ENCODE peak calls at places on chromosomes 5 and 9, in six cellular contexts. O is ascending aorta, Z is fibroblast of pulmonary artery, J is kidney epithelial cell, A is Panc1, S is bronchial epithelial cell. U is an unnamed sample.

GRCh38 chr5:8633706-8634105 is 764.8 kb downstream of the MTRR start:
- DNase-seq in A (no peak), Z (peak; percentile 66), O (no peak), S (no peak), J (peak; percentile 63), U (no peak)

GRCh38 chr5:142532416-142533176 is 153.3 kb downstream of the FGF1 start:
- DNase-seq in Z (no peak), S (no peak), J (no peak), A (no peak), O (no peak), U (no peak)

GRCh38 chr9:71079451-71079850 is 42.0 kb downstream of the TRPM3 start:
- DNase-seq in J (no peak), A (no peak), S (peak; percentile 51), Z (peak; percentile 16), O (no peak), U (peak; percentile 23)

GRCh38 chr9:37371565-37372464 is 50.7 kb upstream of the GRHPR start:
- DNase-seq in A (no peak), J (no peak), S (no peak), O (no peak), Z (peak; percentile 67), U (peak; percentile 38)

GRCh38 chr5:126865299-126865698 is 88.4 kb downstream of the LMNB1 start:
- DNase-seq in O (no peak), Z (peak; percentile 66), A (no peak), S (peak; percentile 50), J (no peak), U (peak; percentile 60)

GRCh38 chr9:90943341-90943740 is 141.7 kb downstream of the SYK start:
- DNase-seq in O (no peak), Z (no peak), J (no peak), A (no peak), S (peak; percentile 94), U (no peak)

GRCh38 chr5:34598177-34598794 is 57.8 kb upstream of the RAI14 start:
- DNase-seq in J (peak; percentile 87), S (peak; percentile 98), O (no peak), Z (peak; percentile 88), A (peak; percentile 83), U (peak; percentile 77)

GRCh38 chr5:113433071-113433470 is 1.7 kb downstream of the TSSK1B start:
- DNase-seq in A (no peak), J (no peak), S (no peak), Z (no peak), O (no peak), U (no peak)

GRCh38 chr5:38483788-38484398 is 72.6 kb downstream of the LIFR start:
- DNase-seq in O (no peak), J (no peak), A (no peak), Z (no peak), S (no peak), U (no peak)

GRCh38 chr9:15377625-15378252 is 44.9 kb upstream of the SNAPC3 start:
- DNase-seq in A (no peak), S (peak; percentile 4), O (no peak), Z (peak; percentile 16), J (no peak), U (no peak)

GRCh38 chr9:4080889-4081548 is 218.8 kb downstream of the GLIS3 start:
- DNase-seq in S (no peak), J (no peak), O (no peak), Z (no peak), A (no peak), U (no peak)

GRCh38 chr9:5671711-5672353 is 42.9 kb downstream of the RIC1 start:
- DNase-seq in S (peak; percentile 8), J (peak; percentile 12), Z (no peak), A (no peak), O (no peak), U (no peak)

GRCh38 chr9:83472221-83472665 is 66.0 kb downstream of the FRMD3 start:
- DNase-seq in J (no peak), S (peak; percentile 74), O (no peak), A (no peak), Z (peak; percentile 46), U (no peak)

GRCh38 chr5:75566710-75567309 is 44.4 kb upstream of the ANKDD1B start:
- DNase-seq in Z (peak; percentile 96), A (peak; percentile 86), O (no peak), S (peak; percentile 95), J (peak; percentile 80), U (peak; percentile 87)

GRCh38 chr5:92838253-92838652 is 742.8 kb downstream of the NR2F1-AS1 start:
- DNase-seq in A (no peak), O (no peak), Z (peak; percentile 14), S (peak; percentile 57), J (no peak), U (no peak)

GRCh38 chr9:97553841-97554240 is 52.4 kb downstream of the TMOD1 start:
- DNase-seq in J (no peak), O (no peak), Z (no peak), S (no peak), A (no peak), U (no peak)
- TF ChIP-seq CTCF in J (no peak), O (no peak), Z (no peak), S (no peak), A (no peak), U (no peak)

GRCh38 chr9:120935383-120935857 is 8.8 kb upstream of the TRAF1 start:
- DNase-seq in S (peak; percentile 99), Z (peak; percentile 98), J (peak; percentile 76), A (no peak), O (peak; percentile 99), U (peak; percentile 71)

GRCh38 chr9:120936764-120937122 is 10.1 kb upstream of the TRAF1 start:
- DNase-seq in S (no peak), O (no peak), A (no peak), Z (no peak), J (no peak), U (no peak)

GRCh38 chr9:120937596-120937995 is 11.0 kb upstream of the TRAF1 start:
- DNase-seq in O (no peak), Z (peak; percentile 55), S (no peak), A (no peak), J (no peak), U (no peak)

GRCh38 chr9:120937127-120937526 is 10.5 kb upstream of the TRAF1 start:
- DNase-seq in A (no peak), J (no peak), O (peak; percentile 70), Z (peak; percentile 36), S (no peak), U (no peak)

DNA sequence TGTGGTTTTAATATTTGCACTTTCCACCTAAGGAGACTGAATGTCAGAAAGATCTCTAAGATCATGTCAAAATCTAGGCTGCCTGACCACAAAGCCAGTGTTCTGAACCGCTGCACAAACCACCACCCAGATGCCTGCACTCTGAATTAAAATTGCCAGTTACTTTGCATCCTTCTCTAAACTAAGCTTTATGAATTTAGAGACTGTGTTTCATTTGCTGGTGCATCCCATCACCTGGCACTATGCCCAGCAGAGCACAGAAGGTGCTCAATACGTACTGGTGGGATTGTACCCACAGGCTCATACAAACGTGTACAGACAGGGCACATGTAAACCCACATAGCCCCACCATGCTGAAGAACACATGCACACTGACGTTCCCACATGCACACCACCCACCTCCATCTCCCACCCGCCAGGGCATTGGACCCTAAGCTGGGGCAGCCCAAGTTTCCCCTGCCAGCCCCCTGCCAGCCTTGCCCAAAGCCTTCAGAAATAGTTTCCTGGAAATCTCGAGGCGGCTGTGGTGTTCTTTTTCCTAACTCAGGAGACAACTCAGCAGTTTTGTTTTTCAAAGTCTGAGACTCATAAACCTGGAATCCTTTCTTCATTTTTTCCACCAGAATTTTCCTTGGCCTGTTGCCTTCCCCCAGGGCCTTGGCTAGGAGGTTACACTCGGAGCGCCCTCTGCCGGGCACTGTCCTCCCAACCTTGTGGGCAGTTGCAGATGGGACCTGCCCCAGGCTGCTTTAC is 9.6 kb upstream of the TRAF1 start:
- DNase-seq in J (peak; percentile 70), O (peak; percentile 98), Z (peak; percentile 97), A (peak; percentile 72), S (peak; percentile 89), U (peak; percentile 60)
- H3K4me3 ChIP-seq in J (no peak overlapping the region), O (peak overlapping the region; percentile 13), Z (peak overlapping the region; percentile 34), A (no peak overlapping the region), S (no peak overlapping the region), U (peak overlapping the region; percentile 53)

GRCh38 chr5:178234121-178234752 is 1.6 kb upstream of the PHYKPL start:
- DNase-seq in S (no peak), Z (no peak), J (no peak), O (no peak), A (no peak), U (no peak)

GRCh38 chr5:178232920-178233429 is 373 bp upstream of the PHYKPL start:
- DNase-seq in O (no peak), Z (no peak), S (no peak), J (no peak), A (no peak), U (no peak)

GRCh38 chr5:178231736-178232123 is 872 bp downstream of the PHYKPL start:
- DNase-seq in S (no peak), A (no peak), Z (no peak), J (no peak), O (no peak), U (no peak)

GRCh38 chr5:178230879-178231735 is 1.5 kb downstream of the PHYKPL start:
- DNase-seq in Z (peak; percentile 42), O (peak; percentile 79), S (no peak), J (no peak), A (no peak), U (no peak)

DNA sequence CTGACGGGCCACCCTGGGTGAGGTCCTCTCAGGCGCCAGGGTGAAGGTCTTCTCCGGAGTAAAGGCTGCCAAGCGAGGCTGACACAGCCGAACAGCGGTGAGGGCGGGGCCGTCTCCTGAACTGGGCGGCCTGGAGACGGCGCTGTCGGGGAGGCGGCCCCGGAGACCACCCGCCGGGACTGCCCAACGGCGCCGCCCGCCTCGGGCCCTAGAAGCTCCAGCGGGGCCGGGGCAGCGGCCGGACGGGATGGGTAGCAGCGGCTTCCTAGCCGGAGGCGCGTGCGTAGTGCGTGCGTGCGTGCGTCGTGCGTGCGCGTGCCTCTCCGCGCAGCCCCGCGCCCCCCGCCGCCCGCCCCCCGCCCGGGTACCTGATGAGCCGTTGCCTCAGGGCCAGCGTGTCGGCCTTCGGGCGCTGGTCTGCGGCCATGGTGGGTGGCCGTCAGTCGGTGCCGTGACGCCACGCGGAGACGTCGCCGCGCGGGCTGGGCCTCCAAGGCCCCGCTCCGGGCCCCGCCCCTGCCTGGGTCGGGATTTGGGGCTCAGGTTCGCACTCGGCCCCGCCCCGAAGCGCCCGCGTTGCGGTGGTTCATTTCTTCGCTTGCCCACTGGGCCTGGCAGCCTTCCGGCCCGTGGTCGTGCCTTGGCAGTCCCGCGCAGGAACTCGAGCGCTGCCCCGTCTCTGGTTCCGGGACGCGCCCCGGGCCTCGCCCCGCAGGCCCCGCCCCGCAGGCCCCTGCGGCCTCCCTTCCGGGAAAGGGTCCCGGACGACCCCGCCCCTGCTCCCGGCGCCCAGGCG is at the start of gene PHYKPL:
- DNase-seq in O (peak; percentile 84), A (no peak), J (no peak), Z (peak; percentile 64), S (no peak), U (no peak)
- TF ChIP-seq CTCF in O (no peak), A (no peak), J (no peak), Z (no peak), S (peak; percentile 23), U (peak; percentile 15)

GRCh38 chr9:34045903-34046302 is 2.8 kb downstream of the UBAP2 start:
- DNase-seq in J (no peak), Z (no peak), S (no peak), A (no peak), O (no peak), U (no peak)

GRCh38 chr9:34048730-34049629 is at the start of gene UBAP2:
- DNase-seq in S (peak; percentile 92), Z (peak; percentile 98), O (peak; percentile 98), J (peak; percentile 86), A (peak; percentile 95), U (peak; percentile 81)

GRCh38 chr9:34049630-34050384 is 1.1 kb upstream of the UBAP2 start:
- DNase-seq in J (no peak), Z (no peak), A (no peak), O (peak; percentile 62), S (no peak), U (no peak)

GRCh38 chr9:34047864-34048729 is 590 bp downstream of the UBAP2 start:
- DNase-seq in S (no peak), A (no peak), Z (no peak), O (peak; percentile 62), J (no peak), U (no peak)

GRCh38 chr9:34046784-34047379 is 1.8 kb downstream of the UBAP2 start:
- DNase-seq in O (peak; percentile 9), A (no peak), Z (peak; percentile 30), S (peak; percentile 37), J (no peak), U (no peak)
- H3K4me3 ChIP-seq in O (no peak overlapping the region), A (peak overlapping the region; percentile 73), Z (peak overlapping the region; percentile 94), S (peak overlapping the region; percentile 99), J (peak overlapping the region; percentile 95), U (peak overlapping the region; percentile 30)